ENCODE peak calls at places on chromosomes 2 and 18, in four cellular contexts. One of them, this sample, is unnamed.

GRCh38 chr2:219405958-219406860 is 12.0 kb upstream of the DES start:
- DNase-seq in H1: no peak
- DNase-seq in HepG2: no peak
- DNase-seq in K562: no peak
- DNase-seq in this sample: no peak

GRCh38 chr2:161049571-161049970 is 110.7 kb upstream of the TANK start:
- DNase-seq in H1: no peak
- DNase-seq in HepG2: no peak
- DNase-seq in K562: no peak
- DNase-seq in this sample: no peak

GRCh38 chr18:14746897-14747296 is 1.1 kb upstream of the ANKRD30B start:
- DNase-seq in H1: no peak
- DNase-seq in HepG2: no peak
- DNase-seq in K562: no peak
- DNase-seq in this sample: no peak

GRCh38 chr18:7805096-7805495 is 238.0 kb downstream of the PTPRM start:
- DNase-seq in H1: no peak
- DNase-seq in HepG2: no peak
- DNase-seq in K562: no peak
- DNase-seq in this sample: no peak

GRCh38 chr2:16101196-16101595 is 160.8 kb downstream of the MYCN start:
- DNase-seq in H1: no peak
- DNase-seq in HepG2: no peak
- DNase-seq in K562: no peak
- DNase-seq in this sample: no peak

GRCh38 chr18:80026363-80026762 is 7.9 kb upstream of the RBFA start:
- DNase-seq in H1: no peak
- DNase-seq in HepG2: no peak
- DNase-seq in K562: no peak
- DNase-seq in this sample: no peak

GRCh38 chr2:99836670-99837069 is 305.7 kb downstream of the AFF3 start:
- DNase-seq in H1: no peak
- DNase-seq in HepG2: no peak
- DNase-seq in K562: no peak
- DNase-seq in this sample: no peak

GRCh38 chr2:97688062-97688827 is 18.7 kb downstream of the C2orf92 start:
- DNase-seq in H1: no peak
- DNase-seq in HepG2: no peak
- DNase-seq in K562: no peak
- DNase-seq in this sample: peak; percentile 30

GRCh38 chr2:135010200-135010942 is 36.9 kb downstream of the MAP3K19 start:
- DNase-seq in H1: no peak
- DNase-seq in HepG2: no peak
- DNase-seq in K562: no peak
- DNase-seq in this sample: no peak

GRCh38 chr18:499351-500229 is 911 bp downstream of the COLEC12 start:
- DNase-seq in H1: peak; percentile 52
- DNase-seq in HepG2: peak; percentile 46
- DNase-seq in K562: no peak
- DNase-seq in this sample: no peak

GRCh38 chr2:44705851-44706555 is 235.5 kb upstream of the SIX3 start:
- DNase-seq in H1: no peak
- DNase-seq in HepG2: no peak
- DNase-seq in K562: no peak
- DNase-seq in this sample: no peak

GRCh38 chr2:151976945-151977353 is 121.9 kb downstream of the CACNB4 start:
- DNase-seq in H1: no peak
- DNase-seq in HepG2: no peak
- DNase-seq in K562: no peak
- DNase-seq in this sample: peak; percentile 40

GRCh38 chr2:207330912-207331311 is 165.2 kb upstream of the KLF7 start:
- DNase-seq in H1: no peak
- DNase-seq in HepG2: no peak
- DNase-seq in K562: no peak
- DNase-seq in this sample: peak; percentile 97
- TF ChIP-seq ZNF274 in H1: no peak
- TF ChIP-seq ZNF274 in HepG2: no peak
- TF ChIP-seq ZNF274 in K562: no peak
- TF ChIP-seq ZNF274 in this sample: no peak

GRCh38 chr2:237616373-237617304 is 10.7 kb upstream of the LRRFIP1 start:
- DNase-seq in H1: no peak
- DNase-seq in HepG2: no peak
- DNase-seq in K562: no peak
- DNase-seq in this sample: no peak

GRCh38 chr2:237613679-237614078 is 13.7 kb upstream of the LRRFIP1 start:
- DNase-seq in H1: no peak
- DNase-seq in HepG2: no peak
- DNase-seq in K562: no peak
- DNase-seq in this sample: no peak

GRCh38 chr2:237617305-237617982 is 9.9 kb upstream of the LRRFIP1 start:
- DNase-seq in H1: no peak
- DNase-seq in HepG2: no peak
- DNase-seq in K562: no peak
- DNase-seq in this sample: no peak

GRCh38 chr2:237614151-237614720 is 13.2 kb upstream of the LRRFIP1 start:
- DNase-seq in H1: no peak
- DNase-seq in HepG2: peak; percentile 100
- DNase-seq in K562: no peak
- DNase-seq in this sample: no peak

DNA sequence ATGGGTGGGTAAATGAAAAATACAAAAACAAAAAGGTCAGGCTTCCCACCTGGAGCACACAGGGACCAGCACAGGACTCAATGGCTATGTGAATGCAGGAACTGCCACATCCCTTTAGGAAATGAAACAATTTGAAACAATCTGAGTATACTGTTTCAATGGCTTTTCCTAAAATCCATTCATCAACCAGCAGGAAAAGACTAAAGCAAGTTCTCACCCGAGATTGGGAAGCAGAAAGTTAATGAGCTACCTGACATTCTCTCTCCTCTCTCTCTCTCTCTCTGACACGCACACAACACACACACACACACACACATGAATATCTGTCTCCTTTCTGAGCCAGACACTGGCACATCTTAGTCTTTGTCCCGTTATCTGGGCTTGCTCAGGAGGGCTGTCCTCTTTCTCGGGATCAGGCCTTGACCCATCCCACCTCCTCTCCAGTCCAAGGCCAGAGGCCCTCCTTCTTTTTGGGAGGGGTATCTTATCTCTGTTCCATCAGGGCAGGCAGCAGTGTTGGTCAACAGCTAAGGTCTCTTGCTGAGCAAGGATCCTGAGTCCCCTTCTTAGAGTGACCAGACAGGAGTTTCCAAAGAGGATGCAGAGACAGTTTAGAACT is 11.6 kb upstream of the LRRFIP1 start:
- DNase-seq in H1: no peak
- DNase-seq in HepG2: no peak
- DNase-seq in K562: no peak
- DNase-seq in this sample: no peak
- H3K9ac ChIP-seq in H1: no peak overlapping the region
- H3K9ac ChIP-seq in HepG2: no peak overlapping the region
- H3K9ac ChIP-seq in K562: no peak overlapping the region
- H3K9ac ChIP-seq in this sample: no peak overlapping the region

DNA sequence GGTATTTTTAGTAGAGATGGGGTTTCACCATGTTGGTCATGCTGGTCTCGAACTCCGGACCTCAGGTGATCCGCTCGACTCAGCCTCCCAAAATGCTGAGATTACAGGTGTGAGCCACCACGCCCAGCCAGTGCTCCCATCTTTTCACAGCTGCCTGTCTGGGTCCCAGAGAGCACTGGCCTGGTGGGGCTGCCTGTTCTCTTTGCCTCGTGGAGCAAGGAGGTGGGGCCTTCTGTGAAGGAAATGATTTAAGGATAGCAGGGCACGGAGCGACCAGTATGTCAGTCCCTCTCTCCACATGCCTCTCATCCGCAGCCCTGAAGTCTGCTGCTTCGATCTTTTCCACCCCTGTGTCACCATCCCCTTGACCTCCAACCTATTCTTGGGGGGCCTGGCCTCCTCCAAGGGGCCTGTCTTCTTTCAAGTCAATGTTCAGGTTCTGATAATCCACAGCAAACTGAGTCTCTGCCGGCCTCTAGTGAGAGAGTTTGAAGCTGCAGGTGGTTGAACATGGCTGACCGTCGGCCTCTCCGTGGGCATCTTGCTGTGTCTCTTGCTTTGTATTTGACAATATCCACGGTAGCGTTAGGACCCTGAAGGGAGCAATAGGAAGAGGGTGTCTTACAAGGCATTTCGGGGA is 28.2 kb upstream of the GIGYF2 start:
- DNase-seq in H1: no peak
- DNase-seq in HepG2: peak; percentile 38
- DNase-seq in K562: no peak
- DNase-seq in this sample: no peak
- TF ChIP-seq ATF2 in H1: no peak
- TF ChIP-seq ATF2 in HepG2: no peak
- TF ChIP-seq ATF2 in K562: no peak
- TF ChIP-seq ATF2 in this sample: no peak

GRCh38 chr2:159615936-159616733 is at the start of gene BAZ2B:
- DNase-seq in H1: no peak
- DNase-seq in HepG2: peak; percentile 39
- DNase-seq in K562: peak; percentile 61
- DNase-seq in this sample: no peak
- TF ChIP-seq ZNF274 in H1: no peak
- TF ChIP-seq ZNF274 in HepG2: no peak
- TF ChIP-seq ZNF274 in K562: no peak
- TF ChIP-seq ZNF274 in this sample: no peak

GRCh38 chr18:2980607-2980923 is 32.4 kb downstream of the LPIN2 start:
- DNase-seq in H1: no peak
- DNase-seq in HepG2: no peak
- DNase-seq in K562: no peak
- DNase-seq in this sample: no peak
- H3K9ac ChIP-seq in H1: no peak overlapping the region
- H3K9ac ChIP-seq in HepG2: no peak overlapping the region
- H3K9ac ChIP-seq in K562: no peak overlapping the region
- H3K9ac ChIP-seq in this sample: peak overlapping the region; percentile 51

GRCh38 chr2:75637568-75637967 is 9.0 kb upstream of the MRPL19 start:
- DNase-seq in H1: no peak
- DNase-seq in HepG2: peak; percentile 15
- DNase-seq in K562: no peak
- DNase-seq in this sample: no peak
- TF ChIP-seq ATF2 in H1: no peak
- TF ChIP-seq ATF2 in HepG2: no peak
- TF ChIP-seq ATF2 in K562: no peak
- TF ChIP-seq ATF2 in this sample: no peak

GRCh38 chr18:76213996-76214395 is 281.0 kb downstream of the ZNF516 start:
- DNase-seq in H1: no peak
- DNase-seq in HepG2: no peak
- DNase-seq in K562: no peak
- DNase-seq in this sample: no peak
- TF ChIP-seq ZNF274 in H1: no peak
- TF ChIP-seq ZNF274 in HepG2: no peak
- TF ChIP-seq ZNF274 in K562: no peak
- TF ChIP-seq ZNF274 in this sample: no peak

DNA sequence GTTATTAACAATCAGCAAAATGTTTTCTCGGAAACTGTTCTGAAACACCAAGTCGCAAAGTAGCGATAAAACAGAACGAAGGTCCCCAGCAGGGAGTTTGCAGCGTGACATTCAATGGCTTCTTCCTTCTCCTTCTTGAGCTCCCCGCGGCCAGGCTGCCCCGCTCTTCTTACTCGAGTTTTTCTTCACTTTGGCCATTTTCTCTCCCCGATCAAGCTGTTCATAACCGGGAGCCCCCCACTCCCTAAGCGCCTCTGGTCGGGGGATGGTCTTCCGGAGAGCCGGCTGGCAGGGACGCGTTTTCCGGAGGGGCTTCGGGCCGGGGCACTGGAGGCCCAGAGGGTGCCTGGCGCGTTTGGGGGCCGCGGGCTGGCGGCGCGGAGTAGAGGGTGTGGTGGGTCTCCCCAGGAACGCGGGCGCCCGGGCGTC is 5.2 kb downstream of the SP9 start:
- DNase-seq in H1: no peak
- DNase-seq in HepG2: no peak
- DNase-seq in K562: no peak
- DNase-seq in this sample: no peak
- H3K9ac ChIP-seq in H1: no peak overlapping the region
- H3K9ac ChIP-seq in HepG2: no peak overlapping the region
- H3K9ac ChIP-seq in K562: no peak overlapping the region
- H3K9ac ChIP-seq in this sample: no peak overlapping the region

GRCh38 chr2:71449343-71449742 is 4.0 kb upstream of the DYSF start:
- DNase-seq in H1: no peak
- DNase-seq in HepG2: no peak
- DNase-seq in K562: no peak
- DNase-seq in this sample: no peak
- TF ChIP-seq ATF2 in H1: no peak
- TF ChIP-seq ATF2 in HepG2: no peak
- TF ChIP-seq ATF2 in K562: no peak
- TF ChIP-seq ATF2 in this sample: no peak